ENCODE peak calls at places on chromosomes 4 and X, in nine cellular contexts. One of them, this sample, is unnamed.

GRCh38 chr4:140125374-140125773 is 28.6 kb downstream of the MAML3 start:
- DNase-seq in GM12878: no peak
- DNase-seq in HepG2: no peak
- DNase-seq in HCT116: no peak
- DNase-seq in K562: no peak
- DNase-seq in SK-N-SH: no peak
- DNase-seq in A549: no peak
- DNase-seq in NB4: no peak
- DNase-seq in H1: no peak
- DNase-seq in this sample: no peak

GRCh38 chrX:15947648-15948317 is 93.2 kb upstream of the AP1S2 start:
- DNase-seq in A549: no peak
- DNase-seq in H1: peak
- DNase-seq in HepG2: no peak
- DNase-seq in K562: peak
- DNase-seq in HCT116: no peak
- DNase-seq in NB4: peak
- DNase-seq in SK-N-SH: no peak
- DNase-seq in GM12878: no peak
- DNase-seq in this sample: peak

GRCh38 chr4:109294006-109294405 is 8.5 kb downstream of the COL25A1 start:
- DNase-seq in A549: no peak
- DNase-seq in GM12878: no peak
- DNase-seq in HCT116: peak
- DNase-seq in K562: peak
- DNase-seq in NB4: peak
- DNase-seq in HepG2: peak
- DNase-seq in H1: no peak
- DNase-seq in SK-N-SH: peak
- DNase-seq in this sample: no peak

GRCh38 chr4:10201356-10202223 is 85.0 kb upstream of the WDR1 start:
- DNase-seq in GM12878: no peak
- DNase-seq in SK-N-SH: no peak
- DNase-seq in K562: no peak
- DNase-seq in HCT116: no peak
- DNase-seq in H1: no peak
- DNase-seq in NB4: peak
- DNase-seq in A549: no peak
- DNase-seq in HepG2: no peak
- DNase-seq in this sample: no peak

GRCh38 chr4:1900087-1900433 is 28.9 kb downstream of the NSD2 start:
- DNase-seq in HepG2: no peak
- DNase-seq in H1: no peak
- DNase-seq in K562: no peak
- DNase-seq in A549: no peak
- DNase-seq in SK-N-SH: no peak
- DNase-seq in NB4: no peak
- DNase-seq in GM12878: no peak
- DNase-seq in HCT116: no peak
- DNase-seq in this sample: no peak

GRCh38 chr4:72631296-72631695 is 62.3 kb upstream of the ADAMTS3 start:
- DNase-seq in A549: no peak
- DNase-seq in HCT116: no peak
- DNase-seq in NB4: no peak
- DNase-seq in H1: no peak
- DNase-seq in SK-N-SH: peak
- DNase-seq in GM12878: no peak
- DNase-seq in HepG2: no peak
- DNase-seq in K562: peak
- DNase-seq in this sample: no peak

GRCh38 chr4:82500106-82500738 is 61.6 kb downstream of the TMEM150C start:
- DNase-seq in GM12878: no peak
- DNase-seq in K562: no peak
- DNase-seq in HepG2: no peak
- DNase-seq in HCT116: no peak
- DNase-seq in A549: no peak
- DNase-seq in H1: no peak
- DNase-seq in NB4: no peak
- DNase-seq in SK-N-SH: no peak
- DNase-seq in this sample: no peak

GRCh38 chr4:163607292-163607691 is 112.8 kb downstream of the TMA16 start:
- DNase-seq in SK-N-SH: no peak
- DNase-seq in NB4: no peak
- DNase-seq in GM12878: no peak
- DNase-seq in HCT116: no peak
- DNase-seq in HepG2: no peak
- DNase-seq in A549: no peak
- DNase-seq in K562: no peak
- DNase-seq in H1: no peak
- DNase-seq in this sample: no peak

GRCh38 chr4:175215657-175216056 is 297.5 kb downstream of the ADAM29 start:
- DNase-seq in H1: no peak
- DNase-seq in HepG2: no peak
- DNase-seq in K562: no peak
- DNase-seq in HCT116: no peak
- DNase-seq in GM12878: no peak
- DNase-seq in SK-N-SH: no peak
- DNase-seq in NB4: no peak
- DNase-seq in A549: no peak
- DNase-seq in this sample: no peak

GRCh38 chrX:121641560-121641959 is 594.1 kb downstream of the GLUD2 start:
- DNase-seq in HCT116: no peak
- DNase-seq in SK-N-SH: no peak
- DNase-seq in A549: no peak
- DNase-seq in GM12878: no peak
- DNase-seq in K562: no peak
- DNase-seq in H1: no peak
- DNase-seq in HepG2: no peak
- DNase-seq in NB4: no peak
- DNase-seq in this sample: no peak

GRCh38 chr4:5965225-5965624 is 53.0 kb downstream of the C4orf50 start:
- DNase-seq in H1: no peak
- DNase-seq in K562: no peak
- DNase-seq in SK-N-SH: no peak
- DNase-seq in GM12878: no peak
- DNase-seq in HepG2: no peak
- DNase-seq in NB4: no peak
- DNase-seq in A549: no peak
- DNase-seq in HCT116: no peak
- DNase-seq in this sample: no peak

GRCh38 chr4:39528056-39528465 is 822 bp upstream of the UGDH start:
- DNase-seq in SK-N-SH: no peak
- DNase-seq in NB4: no peak
- DNase-seq in HCT116: no peak
- DNase-seq in H1: no peak
- DNase-seq in A549: peak
- DNase-seq in GM12878: no peak
- DNase-seq in K562: no peak
- DNase-seq in HepG2: no peak
- DNase-seq in this sample: peak

GRCh38 chrX:24485323-24485722 is 20.2 kb downstream of the PDK3 start:
- DNase-seq in NB4: no peak
- DNase-seq in GM12878: no peak
- DNase-seq in K562: no peak
- DNase-seq in HepG2: no peak
- DNase-seq in HCT116: no peak
- DNase-seq in A549: no peak
- DNase-seq in SK-N-SH: no peak
- DNase-seq in H1: no peak
- DNase-seq in this sample: no peak

GRCh38 chr4:38109370-38109769 is 149.2 kb downstream of the PTTG2 start:
- DNase-seq in A549: no peak
- DNase-seq in SK-N-SH: no peak
- DNase-seq in K562: no peak
- DNase-seq in H1: no peak
- DNase-seq in HepG2: no peak
- DNase-seq in HCT116: no peak
- DNase-seq in NB4: peak
- DNase-seq in GM12878: no peak
- DNase-seq in this sample: no peak

GRCh38 chr4:70761276-70761816 is 39.6 kb downstream of the RUFY3 start:
- DNase-seq in GM12878: no peak
- DNase-seq in K562: no peak
- DNase-seq in SK-N-SH: no peak
- DNase-seq in A549: no peak
- DNase-seq in HCT116: no peak
- DNase-seq in H1: no peak
- DNase-seq in HepG2: no peak
- DNase-seq in NB4: no peak
- DNase-seq in this sample: no peak

GRCh38 chr4:39970559-39971270 is 7.0 kb downstream of the PDS5A start:
- DNase-seq in K562: peak
- DNase-seq in HCT116: peak
- DNase-seq in HepG2: peak
- DNase-seq in A549: no peak
- DNase-seq in H1: peak
- DNase-seq in SK-N-SH: no peak
- DNase-seq in NB4: peak
- DNase-seq in GM12878: no peak
- DNase-seq in this sample: no peak

GRCh38 chr4:82780398-82781231 is 18.0 kb downstream of the SCD5 start:
- DNase-seq in HCT116: no peak
- DNase-seq in GM12878: no peak
- DNase-seq in K562: peak
- DNase-seq in NB4: no peak
- DNase-seq in H1: no peak
- DNase-seq in SK-N-SH: peak
- DNase-seq in HepG2: peak
- DNase-seq in A549: no peak
- DNase-seq in this sample: peak

GRCh38 chr4:168505996-168506395 is 9.1 kb downstream of the PALLD start:
- DNase-seq in H1: no peak
- DNase-seq in A549: no peak
- DNase-seq in NB4: peak
- DNase-seq in GM12878: no peak
- DNase-seq in K562: no peak
- DNase-seq in SK-N-SH: no peak
- DNase-seq in HepG2: no peak
- DNase-seq in HCT116: no peak
- DNase-seq in this sample: no peak

DNA sequence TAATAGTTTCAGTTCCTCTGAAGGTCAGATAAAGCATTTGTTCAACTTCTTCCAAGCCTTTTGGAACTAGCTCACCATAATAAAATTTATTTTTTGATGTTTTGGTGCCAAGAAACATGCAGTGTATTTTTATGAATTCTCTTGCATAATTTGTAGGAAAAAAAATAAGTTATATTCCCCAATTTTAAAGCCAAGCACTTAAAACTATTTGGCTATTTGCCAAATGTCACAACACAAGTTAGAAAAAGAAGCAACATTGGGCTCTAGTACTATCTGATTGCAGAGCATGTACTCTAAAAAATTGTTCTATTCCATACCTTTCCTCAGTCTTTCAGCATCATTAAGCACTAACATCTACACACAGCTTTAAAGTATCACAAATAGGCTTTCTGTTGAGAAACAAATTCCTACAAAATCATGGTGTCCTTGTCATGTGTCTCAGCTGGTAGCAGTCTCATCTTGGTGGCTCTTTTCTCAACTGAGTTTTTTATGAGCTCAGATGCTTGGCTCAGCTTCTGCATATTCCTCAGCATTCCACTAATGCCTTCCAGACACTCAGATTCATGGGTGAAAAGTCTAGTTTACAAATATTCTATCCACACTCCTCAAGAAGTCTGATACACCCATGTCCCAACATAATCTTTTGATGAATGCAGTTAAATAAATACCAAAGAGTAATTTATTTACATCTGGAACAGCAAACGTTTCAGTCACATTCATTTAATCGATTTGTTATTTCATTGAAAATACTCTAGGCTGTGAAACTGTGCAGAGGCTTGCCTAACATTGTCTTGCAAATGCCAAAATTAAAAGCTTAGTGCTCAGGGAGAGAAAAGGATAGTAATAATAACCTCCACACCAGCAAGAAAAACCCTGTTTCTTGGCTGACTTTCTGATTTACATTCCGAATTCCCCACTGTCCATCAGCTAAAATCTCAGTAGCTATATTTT is 2209.8 kb downstream of the PCDH7 start:
- DNase-seq in GM12878: no peak
- DNase-seq in NB4: no peak
- DNase-seq in SK-N-SH: no peak
- DNase-seq in HCT116: no peak
- DNase-seq in HepG2: no peak
- DNase-seq in A549: no peak
- DNase-seq in H1: no peak
- DNase-seq in K562: no peak
- DNase-seq in this sample: no peak
- TF ChIP-seq MAX in GM12878: no peak
- TF ChIP-seq MAX in NB4: no peak
- TF ChIP-seq MAX in SK-N-SH: no peak
- TF ChIP-seq MAX in HCT116: no peak
- TF ChIP-seq MAX in HepG2: no peak
- TF ChIP-seq MAX in A549: no peak
- TF ChIP-seq MAX in H1: no peak
- TF ChIP-seq MAX in K562: no peak
- TF ChIP-seq MAX in this sample: no peak

DNA sequence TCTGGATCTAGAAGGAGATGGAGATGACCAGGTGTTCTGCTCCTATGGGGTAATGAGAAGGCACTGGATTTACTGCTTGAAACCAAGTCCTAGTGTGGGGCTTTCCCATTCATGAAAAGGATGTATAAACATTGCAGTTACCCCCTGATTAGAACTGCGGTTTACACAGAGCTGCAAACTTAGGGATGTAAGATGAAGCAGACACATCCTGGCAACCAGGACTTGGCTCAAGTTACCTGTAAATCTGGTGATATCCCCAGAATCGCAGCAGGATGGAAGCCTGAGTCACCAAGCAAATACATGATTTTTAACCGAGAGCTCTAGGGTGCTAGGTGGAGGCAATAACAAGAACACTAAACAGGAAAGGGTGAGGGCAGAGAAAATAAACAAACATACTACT is 178.6 kb upstream of the MAMLD1 start:
- DNase-seq in H1: no peak
- DNase-seq in NB4: no peak
- DNase-seq in HepG2: no peak
- DNase-seq in HCT116: no peak
- DNase-seq in SK-N-SH: no peak
- DNase-seq in GM12878: no peak
- DNase-seq in A549: no peak
- DNase-seq in K562: no peak
- DNase-seq in this sample: peak
- H3K4me3 ChIP-seq in H1: no peak
- H3K4me3 ChIP-seq in NB4: no peak
- H3K4me3 ChIP-seq in HepG2: no peak
- H3K4me3 ChIP-seq in HCT116: no peak
- H3K4me3 ChIP-seq in SK-N-SH: no peak
- H3K4me3 ChIP-seq in GM12878: no peak
- H3K4me3 ChIP-seq in A549: no peak
- H3K4me3 ChIP-seq in K562: no peak
- H3K4me3 ChIP-seq in this sample: no peak

GRCh38 chr4:25011135-25011866 is 19.4 kb downstream of the LGI2 start:
- DNase-seq in NB4: no peak
- DNase-seq in SK-N-SH: no peak
- DNase-seq in HCT116: no peak
- DNase-seq in K562: no peak
- DNase-seq in HepG2: no peak
- DNase-seq in GM12878: no peak
- DNase-seq in A549: no peak
- DNase-seq in H1: no peak
- DNase-seq in this sample: no peak
- TF ChIP-seq CTCF in NB4: no peak
- TF ChIP-seq CTCF in SK-N-SH: no peak
- TF ChIP-seq CTCF in HCT116: no peak
- TF ChIP-seq CTCF in K562: no peak
- TF ChIP-seq CTCF in HepG2: no peak
- TF ChIP-seq CTCF in GM12878: no peak
- TF ChIP-seq CTCF in A549: no peak
- TF ChIP-seq CTCF in H1: no peak
- TF ChIP-seq CTCF in this sample: no peak

GRCh38 chr4:108080752-108081151 is 88.0 kb downstream of the LEF1 start:
- DNase-seq in SK-N-SH: no peak
- DNase-seq in A549: no peak
- DNase-seq in K562: no peak
- DNase-seq in HCT116: no peak
- DNase-seq in GM12878: no peak
- DNase-seq in H1: no peak
- DNase-seq in HepG2: no peak
- DNase-seq in NB4: no peak
- DNase-seq in this sample: no peak
- TF ChIP-seq MAX in SK-N-SH: no peak
- TF ChIP-seq MAX in A549: no peak
- TF ChIP-seq MAX in K562: no peak
- TF ChIP-seq MAX in HCT116: no peak
- TF ChIP-seq MAX in GM12878: no peak
- TF ChIP-seq MAX in H1: no peak
- TF ChIP-seq MAX in HepG2: no peak
- TF ChIP-seq MAX in NB4: no peak
- TF ChIP-seq MAX in this sample: no peak

This sample was measured in endothelial cell of umbilical vein.